ENCODE peak calls at places on chromosome 12, in eight cellular contexts. One of them, this sample, is unnamed.

GRCh38 chr12:48291511-48291910 is 59.2 kb downstream of the ZNF641 start:
- DNase-seq in PC-9: peak; percentile 85
- DNase-seq in HCT116: no peak
- DNase-seq in neural progenitor cell: no peak
- DNase-seq in osteoblast: no peak
- DNase-seq in keratinocyte: no peak
- DNase-seq in GM23248: no peak
- DNase-seq in OCI-LY7: no peak
- DNase-seq in this sample: no peak

GRCh38 chr12:25648460-25648859 is 95.4 kb upstream of the LMNTD1 start:
- DNase-seq in PC-9: peak; percentile 93
- DNase-seq in HCT116: peak; percentile 56
- DNase-seq in neural progenitor cell: peak; percentile 55
- DNase-seq in osteoblast: peak; percentile 60
- DNase-seq in keratinocyte: no peak
- DNase-seq in GM23248: peak; percentile 93
- DNase-seq in OCI-LY7: no peak
- DNase-seq in this sample: peak; percentile 63

GRCh38 chr12:106918746-106919145 is 37.0 kb upstream of the TMEM263 start:
- DNase-seq in PC-9: no peak
- DNase-seq in HCT116: peak; percentile 6
- DNase-seq in neural progenitor cell: peak; percentile 86
- DNase-seq in osteoblast: no peak
- DNase-seq in keratinocyte: no peak
- DNase-seq in GM23248: no peak
- DNase-seq in OCI-LY7: peak; percentile 35
- DNase-seq in this sample: no peak

GRCh38 chr12:102862486-102862885 is 54.6 kb downstream of the PAH start:
- DNase-seq in PC-9: no peak
- DNase-seq in HCT116: no peak
- DNase-seq in neural progenitor cell: no peak
- DNase-seq in osteoblast: no peak
- DNase-seq in keratinocyte: no peak
- DNase-seq in GM23248: no peak
- DNase-seq in OCI-LY7: no peak
- DNase-seq in this sample: no peak

GRCh38 chr12:71461787-71462328 is 22.3 kb downstream of the LGR5 start:
- DNase-seq in PC-9: no peak
- DNase-seq in HCT116: no peak
- DNase-seq in neural progenitor cell: no peak
- DNase-seq in osteoblast: no peak
- DNase-seq in keratinocyte: no peak
- DNase-seq in GM23248: no peak
- DNase-seq in OCI-LY7: no peak
- DNase-seq in this sample: no peak

GRCh38 chr12:64582862-64583261 is 27.4 kb upstream of the RASSF3 start:
- DNase-seq in PC-9: no peak
- DNase-seq in HCT116: no peak
- DNase-seq in neural progenitor cell: no peak
- DNase-seq in osteoblast: no peak
- DNase-seq in keratinocyte: no peak
- DNase-seq in GM23248: no peak
- DNase-seq in OCI-LY7: no peak
- DNase-seq in this sample: no peak

GRCh38 chr12:53211476-53212381 is 4.7 kb upstream of the ITGB7 start:
- DNase-seq in PC-9: no peak
- DNase-seq in HCT116: no peak
- DNase-seq in neural progenitor cell: peak; percentile 54
- DNase-seq in osteoblast: peak; percentile 79
- DNase-seq in keratinocyte: no peak
- DNase-seq in GM23248: no peak
- DNase-seq in OCI-LY7: peak; percentile 65
- DNase-seq in this sample: no peak

GRCh38 chr12:50077099-50077498 is 8.0 kb upstream of the SMARCD1 start:
- DNase-seq in PC-9: no peak
- DNase-seq in HCT116: no peak
- DNase-seq in neural progenitor cell: no peak
- DNase-seq in osteoblast: no peak
- DNase-seq in keratinocyte: no peak
- DNase-seq in GM23248: no peak
- DNase-seq in OCI-LY7: no peak
- DNase-seq in this sample: no peak

GRCh38 chr12:42446761-42447160 is 120.8 kb downstream of the PPHLN1 start:
- DNase-seq in PC-9: no peak
- DNase-seq in HCT116: no peak
- DNase-seq in neural progenitor cell: peak; percentile 58
- DNase-seq in osteoblast: peak; percentile 63
- DNase-seq in keratinocyte: no peak
- DNase-seq in GM23248: no peak
- DNase-seq in OCI-LY7: no peak
- DNase-seq in this sample: peak; percentile 62

GRCh38 chr12:62660763-62661162 is 194.1 kb downstream of the MON2 start:
- DNase-seq in PC-9: peak; percentile 97
- DNase-seq in HCT116: no peak
- DNase-seq in neural progenitor cell: no peak
- DNase-seq in osteoblast: no peak
- DNase-seq in keratinocyte: peak; percentile 15
- DNase-seq in GM23248: peak; percentile 87
- DNase-seq in OCI-LY7: no peak
- DNase-seq in this sample: peak; percentile 59

GRCh38 chr12:27868165-27868564 is 88.1 kb upstream of the MANSC4 start:
- DNase-seq in PC-9: no peak
- DNase-seq in HCT116: no peak
- DNase-seq in neural progenitor cell: no peak
- DNase-seq in osteoblast: peak; percentile 78
- DNase-seq in keratinocyte: no peak
- DNase-seq in GM23248: peak; percentile 91
- DNase-seq in OCI-LY7: no peak
- DNase-seq in this sample: peak; percentile 92

GRCh38 chr12:57517187-57517586 is 3.1 kb downstream of the DDIT3 start:
- DNase-seq in PC-9: no peak
- DNase-seq in HCT116: no peak
- DNase-seq in neural progenitor cell: no peak
- DNase-seq in osteoblast: no peak
- DNase-seq in keratinocyte: no peak
- DNase-seq in GM23248: peak; percentile 83
- DNase-seq in OCI-LY7: no peak
- DNase-seq in this sample: peak; percentile 66

GRCh38 chr12:66020481-66020880 is 110.1 kb downstream of the LLPH start:
- DNase-seq in PC-9: no peak
- DNase-seq in HCT116: no peak
- DNase-seq in neural progenitor cell: no peak
- DNase-seq in osteoblast: no peak
- DNase-seq in keratinocyte: no peak
- DNase-seq in GM23248: no peak
- DNase-seq in OCI-LY7: no peak
- DNase-seq in this sample: no peak

GRCh38 chr12:98053202-98053601 is 462.2 kb upstream of the TMPO start:
- DNase-seq in PC-9: no peak
- DNase-seq in HCT116: no peak
- DNase-seq in neural progenitor cell: no peak
- DNase-seq in osteoblast: no peak
- DNase-seq in keratinocyte: no peak
- DNase-seq in GM23248: no peak
- DNase-seq in OCI-LY7: no peak
- DNase-seq in this sample: no peak

GRCh38 chr12:132222808-132223173 is 78.5 kb downstream of the NOC4L start:
- DNase-seq in PC-9: no peak
- DNase-seq in HCT116: no peak
- DNase-seq in neural progenitor cell: no peak
- DNase-seq in osteoblast: no peak
- DNase-seq in keratinocyte: no peak
- DNase-seq in GM23248: no peak
- DNase-seq in OCI-LY7: no peak
- DNase-seq in this sample: no peak
- H3K4me1 ChIP-seq in PC-9: no peaks in the 10 kb centered on the region
- H3K4me1 ChIP-seq in HCT116: peaks cover 9% of the 10 kb centered on the region
- H3K4me1 ChIP-seq in neural progenitor cell: no peaks in the 10 kb centered on the region
- H3K4me1 ChIP-seq in osteoblast: no peaks in the 10 kb centered on the region
- H3K4me1 ChIP-seq in keratinocyte: no peaks in the 10 kb centered on the region
- H3K4me1 ChIP-seq in GM23248: no peaks in the 10 kb centered on the region
- H3K4me1 ChIP-seq in OCI-LY7: peaks cover 9% of the 10 kb centered on the region
- H3K4me1 ChIP-seq in this sample: no peaks in the 10 kb centered on the region

DNA sequence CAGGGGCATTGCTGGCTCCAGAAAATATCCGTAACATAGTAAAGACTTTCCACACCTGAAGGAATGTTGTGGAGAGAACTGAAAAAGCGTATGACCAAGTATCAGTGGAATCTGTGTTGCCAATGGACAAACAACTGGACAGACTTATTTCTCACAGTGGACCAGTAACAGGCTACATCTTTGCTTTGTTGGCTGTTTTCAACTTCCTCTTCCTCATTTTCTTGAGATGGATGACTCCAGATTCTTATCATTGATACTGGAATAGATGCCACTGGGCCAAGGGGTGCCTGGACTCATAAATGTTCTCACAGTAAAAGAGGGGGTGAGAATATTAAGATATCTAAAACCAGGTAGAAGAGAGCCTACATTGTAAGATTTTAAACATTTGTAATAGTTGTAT is 6.4 kb downstream of the GAS2L3 start:
- DNase-seq in PC-9: no peak
- DNase-seq in HCT116: no peak
- DNase-seq in neural progenitor cell: no peak
- DNase-seq in osteoblast: no peak
- DNase-seq in keratinocyte: no peak
- DNase-seq in GM23248: no peak
- DNase-seq in OCI-LY7: no peak
- DNase-seq in this sample: no peak
- H3K79me2 ChIP-seq in PC-9: peaks cover 52% of the 10 kb centered on the region
- H3K79me2 ChIP-seq in HCT116: peaks cover 100% of the 10 kb centered on the region
- H3K79me2 ChIP-seq in neural progenitor cell: peaks cover 88% of the 10 kb centered on the region
- H3K79me2 ChIP-seq in osteoblast: peaks cover 100% of the 10 kb centered on the region
- H3K79me2 ChIP-seq in keratinocyte: peaks cover 7% of the 10 kb centered on the region
- H3K79me2 ChIP-seq in GM23248: peaks cover 95% of the 10 kb centered on the region
- H3K79me2 ChIP-seq in OCI-LY7: no peaks in the 10 kb centered on the region
- H3K79me2 ChIP-seq in this sample: peaks cover 92% of the 10 kb centered on the region

GRCh38 chr12:6361834-6362233 is 13.5 kb downstream of the SCNN1A start:
- DNase-seq in PC-9: peak; percentile 53
- DNase-seq in HCT116: no peak
- DNase-seq in neural progenitor cell: no peak
- DNase-seq in osteoblast: peak; percentile 91
- DNase-seq in keratinocyte: no peak
- DNase-seq in GM23248: no peak
- DNase-seq in OCI-LY7: no peak
- DNase-seq in this sample: peak; percentile 24

GRCh38 chr12:6363010-6363329 is 12.4 kb downstream of the SCNN1A start:
- DNase-seq in PC-9: no peak
- DNase-seq in HCT116: no peak
- DNase-seq in neural progenitor cell: no peak
- DNase-seq in osteoblast: no peak
- DNase-seq in keratinocyte: no peak
- DNase-seq in GM23248: no peak
- DNase-seq in OCI-LY7: no peak
- DNase-seq in this sample: no peak

GRCh38 chr12:6363330-6364036 is 11.9 kb downstream of the SCNN1A start:
- DNase-seq in PC-9: peak; percentile 74
- DNase-seq in HCT116: no peak
- DNase-seq in neural progenitor cell: peak; percentile 74
- DNase-seq in osteoblast: peak; percentile 99
- DNase-seq in keratinocyte: no peak
- DNase-seq in GM23248: peak; percentile 92
- DNase-seq in OCI-LY7: peak; percentile 72
- DNase-seq in this sample: peak; percentile 36

GRCh38 chr12:6360578-6361490 is 14.5 kb downstream of the SCNN1A start:
- DNase-seq in PC-9: no peak
- DNase-seq in HCT116: no peak
- DNase-seq in neural progenitor cell: no peak
- DNase-seq in osteoblast: peak; percentile 71
- DNase-seq in keratinocyte: no peak
- DNase-seq in GM23248: no peak
- DNase-seq in OCI-LY7: peak; percentile 47
- DNase-seq in this sample: no peak

GRCh38 chr12:6362383-6362782 is 13.0 kb downstream of the SCNN1A start:
- DNase-seq in PC-9: no peak
- DNase-seq in HCT116: no peak
- DNase-seq in neural progenitor cell: no peak
- DNase-seq in osteoblast: peak; percentile 81
- DNase-seq in keratinocyte: no peak
- DNase-seq in GM23248: no peak
- DNase-seq in OCI-LY7: no peak
- DNase-seq in this sample: no peak
- H3K27ac ChIP-seq in PC-9: peak overlapping the region; percentile 28
- H3K27ac ChIP-seq in HCT116: peak overlapping the region; percentile 99
- H3K27ac ChIP-seq in neural progenitor cell: no peak overlapping the region
- H3K27ac ChIP-seq in osteoblast: no peak overlapping the region
- H3K27ac ChIP-seq in keratinocyte: no peak overlapping the region
- H3K27ac ChIP-seq in GM23248: no peak overlapping the region
- H3K27ac ChIP-seq in OCI-LY7: no peak overlapping the region
- H3K27ac ChIP-seq in this sample: no peak overlapping the region

GRCh38 chr12:122855985-122856831 is 21.0 kb downstream of the HIP1R start:
- DNase-seq in PC-9: no peak
- DNase-seq in HCT116: no peak
- DNase-seq in neural progenitor cell: no peak
- DNase-seq in osteoblast: peak; percentile 73
- DNase-seq in keratinocyte: no peak
- DNase-seq in GM23248: no peak
- DNase-seq in OCI-LY7: no peak
- DNase-seq in this sample: no peak

GRCh38 chr12:122852336-122853275 is 17.3 kb downstream of the HIP1R start:
- DNase-seq in PC-9: no peak
- DNase-seq in HCT116: no peak
- DNase-seq in neural progenitor cell: no peak
- DNase-seq in osteoblast: peak; percentile 95
- DNase-seq in keratinocyte: no peak
- DNase-seq in GM23248: peak; percentile 63
- DNase-seq in OCI-LY7: no peak
- DNase-seq in this sample: no peak

GRCh38 chr12:122855071-122855829 is 20.0 kb downstream of the HIP1R start:
- DNase-seq in PC-9: no peak
- DNase-seq in HCT116: no peak
- DNase-seq in neural progenitor cell: no peak
- DNase-seq in osteoblast: peak; percentile 82
- DNase-seq in keratinocyte: no peak
- DNase-seq in GM23248: no peak
- DNase-seq in OCI-LY7: no peak
- DNase-seq in this sample: no peak

GRCh38 chr12:122853582-122854245 is 18.5 kb downstream of the HIP1R start:
- DNase-seq in PC-9: no peak
- DNase-seq in HCT116: no peak
- DNase-seq in neural progenitor cell: no peak
- DNase-seq in osteoblast: peak; percentile 77
- DNase-seq in keratinocyte: no peak
- DNase-seq in GM23248: no peak
- DNase-seq in OCI-LY7: no peak
- DNase-seq in this sample: no peak

DNA sequence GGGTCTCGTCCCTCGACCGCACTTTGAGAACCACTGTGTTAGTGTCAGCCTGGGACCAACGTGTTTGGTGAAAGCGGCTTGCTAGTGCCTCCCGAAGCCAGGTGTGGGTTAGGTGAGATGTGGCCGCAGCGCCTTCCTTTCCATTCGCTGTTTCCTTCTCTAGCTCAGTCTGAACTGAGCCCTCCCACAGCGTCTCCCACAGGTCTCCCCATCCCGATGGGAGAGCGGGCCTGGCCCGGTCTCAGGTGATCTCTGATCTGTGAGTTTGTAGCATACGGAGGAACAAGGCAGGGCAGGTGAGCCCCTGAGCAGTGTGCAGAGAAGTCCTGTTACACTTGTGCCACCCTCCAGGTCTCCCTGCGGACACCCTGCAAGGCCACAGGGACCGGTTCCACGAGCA is 19.3 kb downstream of the HIP1R start:
- DNase-seq in PC-9: no peak
- DNase-seq in HCT116: no peak
- DNase-seq in neural progenitor cell: no peak
- DNase-seq in osteoblast: peak; percentile 89
- DNase-seq in keratinocyte: no peak
- DNase-seq in GM23248: no peak
- DNase-seq in OCI-LY7: no peak
- DNase-seq in this sample: no peak
- H3K4me1 ChIP-seq in PC-9: no peaks in the 10 kb centered on the region
- H3K4me1 ChIP-seq in HCT116: no peaks in the 10 kb centered on the region
- H3K4me1 ChIP-seq in neural progenitor cell: no peaks in the 10 kb centered on the region
- H3K4me1 ChIP-seq in osteoblast: peaks cover 14% of the 10 kb centered on the region
- H3K4me1 ChIP-seq in keratinocyte: peaks cover 15% of the 10 kb centered on the region
- H3K4me1 ChIP-seq in GM23248: peaks cover 15% of the 10 kb centered on the region
- H3K4me1 ChIP-seq in OCI-LY7: no peaks in the 10 kb centered on the region
- H3K4me1 ChIP-seq in this sample: peaks cover 9% of the 10 kb centered on the region

This sample was measured in fibroblast of lung.